ENCODE peak calls at places on chromosomes 7 and 10, in ten cellular contexts. A is activated CD8-positive, alpha-beta T cell treated with anti-CD3 and anti-CD28 coated beads for 36 hours; P is left lung; U is Panc1; Q is pancreas; Z is foreskin keratinocyte; T is A549; L is aorta; O is omental fat pad; Y is activated naive CD8-positive, alpha-beta T cell treated with anti-CD3 and anti-CD28 coated beads, Interleukin-2, amount 50 U/mL, for 24 hours. F is an unnamed sample.

GRCh38 chr10:61184429-61184828 is 240.4 kb upstream of the RHOBTB1 start:
- ATAC-seq in A (no peak), P (no peak), U (no peak), Q (peak; percentile 56), Z (no peak), T (no peak), L (no peak), O (no peak), Y (no peak), F (no peak)

GRCh38 chr10:130109796-130110235 is 814 bp downstream of the C10orf143 start:
- ATAC-seq in A (no peak), P (peak; percentile 54), U (no peak), Q (peak; percentile 60), Z (no peak), T (peak; percentile 8), L (peak; percentile 75), O (peak; percentile 5), Y (no peak), F (no peak)

GRCh38 chr10:112926906-112927688 is 22.9 kb upstream of the TCF7L2 start:
- ATAC-seq in A (no peak), P (no peak), U (no peak), Q (no peak), Z (no peak), T (no peak), L (peak; percentile 54), O (no peak), Y (no peak), F (no peak)

GRCh38 chr7:92645531-92646061 is 55.4 kb upstream of the FAM133B start:
- ATAC-seq in A (peak; percentile 29), P (peak; percentile 71), U (peak; percentile 78), Q (peak; percentile 47), Z (peak; percentile 73), T (peak; percentile 86), L (peak; percentile 58), O (peak; percentile 87), Y (peak; percentile 55), F (no peak)

GRCh38 chr7:98199131-98199530 is 12.1 kb upstream of the BHLHA15 start:
- ATAC-seq in A (no peak), P (no peak), U (no peak), Q (no peak), Z (no peak), T (no peak), L (no peak), O (no peak), Y (no peak), F (no peak)

GRCh38 chr7:901041-901387 is 24.7 kb downstream of the GET4 start:
- ATAC-seq in A (peak; percentile 10), P (no peak), U (peak; percentile 24), Q (peak; percentile 45), Z (no peak), T (peak; percentile 12), L (no peak), O (no peak), Y (no peak), F (no peak)

GRCh38 chr7:76301000-76301399 is 1.5 kb upstream of the HSPB1 start:
- ATAC-seq in A (no peak), P (no peak), U (no peak), Q (no peak), Z (no peak), T (no peak), L (no peak), O (no peak), Y (no peak), F (no peak)

GRCh38 chr7:70657989-70658578 is 473.9 kb upstream of the GALNT17 start:
- ATAC-seq in A (no peak), P (no peak), U (no peak), Q (no peak), Z (no peak), T (no peak), L (no peak), O (no peak), Y (no peak), F (no peak)

GRCh38 chr10:101939718-101940117 is 96.1 kb upstream of the KCNIP2 start:
- ATAC-seq in A (no peak), P (peak; percentile 19), U (no peak), Q (no peak), Z (no peak), T (peak; percentile 36), L (no peak), O (no peak), Y (no peak), F (no peak)

GRCh38 chr7:75914169-75914654 is 743 bp upstream of the POR start:
- ATAC-seq in A (no peak), P (peak; percentile 1), U (peak; percentile 46), Q (no peak), Z (peak; percentile 18), T (peak; percentile 21), L (no peak), O (no peak), Y (peak; percentile 1), F (no peak)

GRCh38 chr7:124443762-124444161 is 321.8 kb downstream of the GPR37 start:
- ATAC-seq in A (no peak), P (no peak), U (no peak), Q (no peak), Z (no peak), T (no peak), L (no peak), O (no peak), Y (no peak), F (no peak)

F was measured in stimulated activated memory B cell treated with anti-CD40 and anti-IgM and Interleukin-4, amounts not matched to agents 10 μg/mL and 1 μg/mL and 100 μg/mL, for 72 hours.